ENCODE peak calls at places on chromosomes 4 and X, in seven cellular contexts. D is T-helper 17 cell; M is SK-N-SH; S is HS-27A; R is iris pigment epithelial cell; T is stimulated activated CD4-positive, alpha-beta T cell treated with anti-CD3 and anti-CD28 coated beads, TNF-alpha, amount 100 ng/mL, for 1 hour; L is AG08395. Z is an unnamed sample.

GRCh38 chrX:77014655-77015377 is 432.4 kb upstream of the FGF16 start:
- DNase-seq in R (no peak), L (no peak), D (no peak), S (no peak), T (no peak), M (peak; percentile 11), Z (no peak)

GRCh38 chrX:101539116-101539515 is 11.2 kb upstream of the ARMCX1 start:
- DNase-seq in S (no peak), M (no peak), D (no peak), T (no peak), L (no peak), R (no peak), Z (no peak)

GRCh38 chr4:153387981-153388380 is 43.5 kb downstream of the MND1 start:
- DNase-seq in M (no peak), T (no peak), R (no peak), D (no peak), S (no peak), L (no peak), Z (no peak)

GRCh38 chrX:108261541-108262218 is 170.1 kb downstream of the ATG4A start:
- DNase-seq in D (no peak), T (no peak), L (no peak), S (no peak), M (no peak), R (peak; percentile 91), Z (peak; percentile 35)

GRCh38 chrX:23497919-23498318 is 163.3 kb downstream of the PTCHD1 start:
- DNase-seq in L (no peak), S (no peak), T (no peak), M (no peak), D (no peak), R (no peak), Z (no peak)

GRCh38 chr4:54277691-54278090 is 48.6 kb downstream of the PDGFRA start:
- DNase-seq in M (no peak), T (no peak), D (no peak), R (peak; percentile 93), L (peak; percentile 60), S (no peak), Z (peak; percentile 45)

GRCh38 chr4:654871-655734 is 19.0 kb downstream of the ATP5ME start:
- DNase-seq in L (no peak), R (no peak), M (no peak), S (no peak), D (no peak), T (no peak), Z (no peak)

GRCh38 chrX:23726196-23726595 is 16.9 kb downstream of the ACOT9 start:
- DNase-seq in S (no peak), M (no peak), T (no peak), R (no peak), D (no peak), L (no peak), Z (no peak)

GRCh38 chrX:39823424-39823823 is 274.3 kb downstream of the BCOR start:
- DNase-seq in T (no peak), S (no peak), R (no peak), D (no peak), M (no peak), L (no peak), Z (no peak)

GRCh38 chr4:107893171-107894137 is 37.9 kb upstream of the CYP2U1 start:
- DNase-seq in D (no peak), S (no peak), T (no peak), M (no peak), R (peak; percentile 72), L (no peak), Z (no peak)

GRCh38 chrX:71991164-71991563 is 80.5 kb downstream of the NHSL2 start:
- DNase-seq in M (no peak), T (no peak), R (no peak), L (no peak), S (no peak), D (no peak), Z (no peak)

GRCh38 chr4:142274137-142274536 is 572.0 kb downstream of the INPP4B start:
- DNase-seq in T (no peak), L (no peak), D (no peak), R (peak; percentile 72), M (no peak), S (peak; percentile 46), Z (peak; percentile 48)

GRCh38 chrX:156002517-156002916 is 5.0 kb downstream of the IL9R start:
- DNase-seq in S (no peak), L (no peak), R (no peak), M (no peak), T (no peak), D (no peak), Z (no peak)

GRCh38 chr4:22556411-22556969 is 40.6 kb upstream of the ADGRA3 start:
- DNase-seq in T (no peak), D (no peak), R (no peak), S (no peak), M (no peak), L (no peak), Z (no peak)

GRCh38 chr4:139924782-139925181 is 229.2 kb downstream of the MAML3 start:
- DNase-seq in T (no peak), L (no peak), M (no peak), S (no peak), R (no peak), D (no peak), Z (no peak)

GRCh38 chr4:9962611-9963314 is 58.5 kb downstream of the SLC2A9 start:
- DNase-seq in T (no peak), L (no peak), M (no peak), R (no peak), D (no peak), S (no peak), Z (no peak)

GRCh38 chrX:136767104-136767941 is 13.4 kb downstream of the ARHGEF6 start:
- DNase-seq in T (no peak), R (peak; percentile 30), S (no peak), M (peak; percentile 84), L (peak; percentile 51), D (peak; percentile 31), Z (no peak)

GRCh38 chr4:165502919-165503907 is 124.4 kb downstream of the CPE start:
- DNase-seq in M (no peak), R (peak; percentile 75), L (no peak), D (no peak), T (no peak), S (peak; percentile 14), Z (no peak)

GRCh38 chr4:97238956-97239698 is 904.1 kb downstream of the STPG2 start:
- DNase-seq in M (no peak), L (no peak), D (no peak), R (no peak), T (no peak), S (no peak), Z (no peak)